ENCODE peak calls at places on chromosomes 6 and 20, in eight cellular contexts. E is IMR-90; O is gastroesophageal sphincter; V is activated CD4-positive, alpha-beta T cell treated with anti-CD3 and anti-CD28 coated beads for 36 hours; N is body of pancreas; T is activated T-cell treated with anti-CD3 and anti-CD28 coated beads, Interleukin-2, amount 50 U/mL, for 72 hours; I is gastrocnemius medialis; H is sciatic nerve. X is an unnamed sample.

GRCh38 chr20:58623579-58624473 is 27.3 kb upstream of the STX16 start:
- ATAC-seq in E (peak; percentile 97), O (peak; percentile 96), V (no peak), N (peak; percentile 50), T (no peak), I (no peak), H (peak; percentile 76), X (no peak)

GRCh38 chr20:49276895-49277785 is 717 bp downstream of the ZNFX1 start:
- ATAC-seq in E (peak; percentile 0), O (no peak), V (peak; percentile 35), N (no peak), T (peak; percentile 44), I (peak; percentile 1), H (peak; percentile 3), X (peak; percentile 58)

GRCh38 chr6:109799664-109800063 is 108.6 kb downstream of the FIG4 start:
- ATAC-seq in E (no peak), O (no peak), V (no peak), N (no peak), T (no peak), I (no peak), H (no peak), X (no peak)

GRCh38 chr20:45330476-45330875 is 17.7 kb downstream of the SDC4 start:
- ATAC-seq in E (no peak), O (no peak), V (no peak), N (no peak), T (no peak), I (no peak), H (no peak), X (no peak)

GRCh38 chr20:34862724-34863123 is 9.9 kb downstream of the GGT7 start:
- ATAC-seq in E (no peak), O (no peak), V (no peak), N (no peak), T (no peak), I (peak; percentile 43), H (no peak), X (no peak)

GRCh38 chr6:114288696-114289095 is 54.1 kb downstream of the HS3ST5 start:
- ATAC-seq in E (no peak), O (no peak), V (no peak), N (no peak), T (no peak), I (peak; percentile 50), H (no peak), X (no peak)

GRCh38 chr6:129890164-129890563 is 29.0 kb upstream of the TMEM244 start:
- ATAC-seq in E (peak; percentile 42), O (no peak), V (peak; percentile 47), N (no peak), T (no peak), I (no peak), H (no peak), X (peak; percentile 51)

GRCh38 chr6:21367649-21368154 is 225.8 kb upstream of the SOX4 start:
- ATAC-seq in E (no peak), O (no peak), V (no peak), N (no peak), T (no peak), I (no peak), H (no peak), X (no peak)

GRCh38 chr6:89483111-89483720 is 50.3 kb downstream of the ANKRD6 start:
- ATAC-seq in E (no peak), O (peak; percentile 28), V (no peak), N (peak; percentile 76), T (no peak), I (no peak), H (peak; percentile 80), X (no peak)

GRCh38 chr20:33554914-33555420 is 65.1 kb downstream of the CBFA2T2 start:
- ATAC-seq in E (peak; percentile 98), O (peak; percentile 93), V (peak; percentile 99), N (peak; percentile 98), T (peak; percentile 99), I (peak; percentile 93), H (peak; percentile 85), X (peak; percentile 99)

GRCh38 chr6:5764401-5764955 is 242.2 kb downstream of the NRN1 start:
- ATAC-seq in E (peak; percentile 51), O (peak; percentile 44), V (no peak), N (no peak), T (no peak), I (peak; percentile 91), H (peak; percentile 72), X (no peak)

X was measured in activated T-helper 17 cell treated with anti-CD3 and anti-CD28 coated beads, Interleukin-2, amount 50 U/mL, for 72 hours.